ENCODE peak calls at places on chromosomes 2 and 18, in seven cellular contexts. One of them, this sample, is unnamed. For H3K4me1, the result is how much of the 10 kb centered on the place peaks cover.

GRCh38 chr2:68796306-68796905 is 61.8 kb downstream of the ARHGAP25 start:
- DNase-seq in heart right ventricle: no peak
- DNase-seq in esophagus muscularis mucosa: no peak
- DNase-seq in IMR-90: peak
- DNase-seq in effector memory CD4-positive, alpha-beta T cell: no peak
- DNase-seq in aorta: no peak
- DNase-seq in CD8-positive, alpha-beta T cell: no peak
- DNase-seq in this sample: no peak

GRCh38 chr2:149648282-149649030 is 60.9 kb upstream of the MMADHC start:
- DNase-seq in heart right ventricle: no peak
- DNase-seq in esophagus muscularis mucosa: no peak
- DNase-seq in IMR-90: peak
- DNase-seq in effector memory CD4-positive, alpha-beta T cell: no peak
- DNase-seq in aorta: no peak
- DNase-seq in CD8-positive, alpha-beta T cell: no peak
- DNase-seq in this sample: peak

GRCh38 chr18:25289040-25289631 is 62.8 kb downstream of the ZNF521 start:
- DNase-seq in heart right ventricle: no peak
- DNase-seq in esophagus muscularis mucosa: no peak
- DNase-seq in IMR-90: peak
- DNase-seq in effector memory CD4-positive, alpha-beta T cell: no peak
- DNase-seq in aorta: no peak
- DNase-seq in CD8-positive, alpha-beta T cell: no peak
- DNase-seq in this sample: no peak

GRCh38 chr2:219174146-219174545 is 2.6 kb downstream of the CNPPD1 start:
- DNase-seq in heart right ventricle: no peak
- DNase-seq in esophagus muscularis mucosa: no peak
- DNase-seq in IMR-90: no peak
- DNase-seq in effector memory CD4-positive, alpha-beta T cell: no peak
- DNase-seq in aorta: no peak
- DNase-seq in CD8-positive, alpha-beta T cell: no peak
- DNase-seq in this sample: no peak

GRCh38 chr18:10518595-10519273 is 7.1 kb upstream of the NAPG start:
- DNase-seq in heart right ventricle: peak
- DNase-seq in esophagus muscularis mucosa: no peak
- DNase-seq in IMR-90: peak
- DNase-seq in effector memory CD4-positive, alpha-beta T cell: no peak
- DNase-seq in aorta: no peak
- DNase-seq in CD8-positive, alpha-beta T cell: no peak
- DNase-seq in this sample: no peak

GRCh38 chr2:206086683-206087350 is 843 bp upstream of the INO80D start:
- DNase-seq in heart right ventricle: no peak
- DNase-seq in esophagus muscularis mucosa: no peak
- DNase-seq in IMR-90: no peak
- DNase-seq in effector memory CD4-positive, alpha-beta T cell: no peak
- DNase-seq in aorta: no peak
- DNase-seq in CD8-positive, alpha-beta T cell: no peak
- DNase-seq in this sample: no peak

GRCh38 chr18:48843596-48843995 is 107.2 kb downstream of the SMAD7 start:
- DNase-seq in heart right ventricle: no peak
- DNase-seq in esophagus muscularis mucosa: no peak
- DNase-seq in IMR-90: no peak
- DNase-seq in effector memory CD4-positive, alpha-beta T cell: no peak
- DNase-seq in aorta: no peak
- DNase-seq in CD8-positive, alpha-beta T cell: no peak
- DNase-seq in this sample: no peak

GRCh38 chr2:63163231-63163845 is 112.7 kb downstream of the OTX1 start:
- DNase-seq in heart right ventricle: no peak
- DNase-seq in esophagus muscularis mucosa: no peak
- DNase-seq in IMR-90: no peak
- DNase-seq in effector memory CD4-positive, alpha-beta T cell: no peak
- DNase-seq in aorta: no peak
- DNase-seq in CD8-positive, alpha-beta T cell: no peak
- DNase-seq in this sample: no peak

GRCh38 chr2:231177156-231178007 is 21.0 kb upstream of the ARMC9 start:
- DNase-seq in heart right ventricle: no peak
- DNase-seq in esophagus muscularis mucosa: no peak
- DNase-seq in IMR-90: no peak
- DNase-seq in effector memory CD4-positive, alpha-beta T cell: no peak
- DNase-seq in aorta: no peak
- DNase-seq in CD8-positive, alpha-beta T cell: no peak
- DNase-seq in this sample: no peak

GRCh38 chr2:5914831-5915611 is 222.8 kb downstream of the SOX11 start:
- DNase-seq in heart right ventricle: peak
- DNase-seq in esophagus muscularis mucosa: peak
- DNase-seq in IMR-90: peak
- DNase-seq in effector memory CD4-positive, alpha-beta T cell: no peak
- DNase-seq in aorta: no peak
- DNase-seq in CD8-positive, alpha-beta T cell: no peak
- DNase-seq in this sample: no peak

GRCh38 chr18:79947881-79948610 is 3.4 kb downstream of the SLC66A2 start:
- DNase-seq in heart right ventricle: no peak
- DNase-seq in esophagus muscularis mucosa: no peak
- DNase-seq in IMR-90: no peak
- DNase-seq in effector memory CD4-positive, alpha-beta T cell: no peak
- DNase-seq in aorta: peak
- DNase-seq in CD8-positive, alpha-beta T cell: no peak
- DNase-seq in this sample: no peak

GRCh38 chr2:101113441-101114267 is 37.5 kb downstream of the TBC1D8 start:
- DNase-seq in heart right ventricle: no peak
- DNase-seq in esophagus muscularis mucosa: no peak
- DNase-seq in IMR-90: peak
- DNase-seq in effector memory CD4-positive, alpha-beta T cell: no peak
- DNase-seq in aorta: no peak
- DNase-seq in CD8-positive, alpha-beta T cell: no peak
- DNase-seq in this sample: peak
- H3K4me1 ChIP-seq in heart right ventricle: half or more
- H3K4me1 ChIP-seq in esophagus muscularis mucosa: half or more
- H3K4me1 ChIP-seq in IMR-90: under half
- H3K4me1 ChIP-seq in effector memory CD4-positive, alpha-beta T cell: under half
- H3K4me1 ChIP-seq in aorta: under half
- H3K4me1 ChIP-seq in CD8-positive, alpha-beta T cell: under half
- H3K4me1 ChIP-seq in this sample: under half

GRCh38 chr2:235144291-235144690 is 192.5 kb downstream of the SH3BP4 start:
- DNase-seq in heart right ventricle: no peak
- DNase-seq in esophagus muscularis mucosa: peak
- DNase-seq in IMR-90: no peak
- DNase-seq in effector memory CD4-positive, alpha-beta T cell: no peak
- DNase-seq in aorta: no peak
- DNase-seq in CD8-positive, alpha-beta T cell: no peak
- DNase-seq in this sample: no peak
- H3K27ac ChIP-seq in heart right ventricle: no peak
- H3K27ac ChIP-seq in esophagus muscularis mucosa: no peak
- H3K27ac ChIP-seq in IMR-90: no peak
- H3K27ac ChIP-seq in effector memory CD4-positive, alpha-beta T cell: no peak
- H3K27ac ChIP-seq in aorta: no peak
- H3K27ac ChIP-seq in CD8-positive, alpha-beta T cell: no peak
- H3K27ac ChIP-seq in this sample: no peak

GRCh38 chr18:63210531-63210930 is 109.0 kb downstream of the BCL2 start:
- DNase-seq in heart right ventricle: no peak
- DNase-seq in esophagus muscularis mucosa: no peak
- DNase-seq in IMR-90: no peak
- DNase-seq in effector memory CD4-positive, alpha-beta T cell: no peak
- DNase-seq in aorta: no peak
- DNase-seq in CD8-positive, alpha-beta T cell: no peak
- DNase-seq in this sample: no peak

GRCh38 chr18:63216497-63216896 is 103.1 kb downstream of the BCL2 start:
- DNase-seq in heart right ventricle: no peak
- DNase-seq in esophagus muscularis mucosa: no peak
- DNase-seq in IMR-90: no peak
- DNase-seq in effector memory CD4-positive, alpha-beta T cell: no peak
- DNase-seq in aorta: no peak
- DNase-seq in CD8-positive, alpha-beta T cell: no peak
- DNase-seq in this sample: no peak

GRCh38 chr18:63213936-63214671 is 105.5 kb downstream of the BCL2 start:
- DNase-seq in heart right ventricle: no peak
- DNase-seq in esophagus muscularis mucosa: no peak
- DNase-seq in IMR-90: no peak
- DNase-seq in effector memory CD4-positive, alpha-beta T cell: no peak
- DNase-seq in aorta: no peak
- DNase-seq in CD8-positive, alpha-beta T cell: no peak
- DNase-seq in this sample: no peak

GRCh38 chr18:63216911-63217311 is 102.7 kb downstream of the BCL2 start:
- DNase-seq in heart right ventricle: no peak
- DNase-seq in esophagus muscularis mucosa: no peak
- DNase-seq in IMR-90: no peak
- DNase-seq in effector memory CD4-positive, alpha-beta T cell: no peak
- DNase-seq in aorta: no peak
- DNase-seq in CD8-positive, alpha-beta T cell: no peak
- DNase-seq in this sample: no peak

DNA sequence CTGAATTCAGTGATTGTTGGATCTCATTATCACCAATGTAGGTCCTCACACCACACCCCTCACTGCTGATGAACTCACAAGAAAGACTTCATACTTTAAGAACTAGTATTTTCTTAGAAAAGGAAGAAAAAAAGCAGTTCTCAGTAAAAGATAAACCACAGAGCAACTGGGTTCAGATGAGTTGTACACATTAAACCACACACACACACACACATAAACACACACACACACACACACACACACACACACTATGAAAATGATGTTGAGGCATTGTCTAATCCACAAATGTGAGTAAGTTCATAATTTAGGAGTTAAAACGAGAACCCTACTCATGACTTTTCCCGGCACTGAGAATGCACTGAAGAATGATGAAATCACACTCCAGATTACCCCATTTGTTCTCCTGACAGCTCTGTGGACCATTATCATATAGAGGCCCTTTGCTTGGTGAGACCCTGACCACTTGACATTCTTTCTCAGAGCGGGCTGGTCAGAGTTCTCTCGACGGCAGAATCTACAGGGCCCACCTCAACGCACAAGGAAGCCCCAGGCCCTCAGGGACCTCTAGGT is 106.2 kb downstream of the BCL2 start:
- DNase-seq in heart right ventricle: no peak
- DNase-seq in esophagus muscularis mucosa: no peak
- DNase-seq in IMR-90: no peak
- DNase-seq in effector memory CD4-positive, alpha-beta T cell: no peak
- DNase-seq in aorta: no peak
- DNase-seq in CD8-positive, alpha-beta T cell: no peak
- DNase-seq in this sample: no peak
- H3K4me1 ChIP-seq in heart right ventricle: under half
- H3K4me1 ChIP-seq in esophagus muscularis mucosa: under half
- H3K4me1 ChIP-seq in IMR-90: under half
- H3K4me1 ChIP-seq in effector memory CD4-positive, alpha-beta T cell: half or more
- H3K4me1 ChIP-seq in aorta: under half
- H3K4me1 ChIP-seq in CD8-positive, alpha-beta T cell: half or more
- H3K4me1 ChIP-seq in this sample: under half

GRCh38 chr2:66170681-66171234 is 264.2 kb upstream of the MEIS1 start:
- DNase-seq in heart right ventricle: no peak
- DNase-seq in esophagus muscularis mucosa: no peak
- DNase-seq in IMR-90: peak
- DNase-seq in effector memory CD4-positive, alpha-beta T cell: no peak
- DNase-seq in aorta: no peak
- DNase-seq in CD8-positive, alpha-beta T cell: no peak
- DNase-seq in this sample: peak
- H3K27ac ChIP-seq in heart right ventricle: no peak
- H3K27ac ChIP-seq in esophagus muscularis mucosa: no peak
- H3K27ac ChIP-seq in IMR-90: no peak
- H3K27ac ChIP-seq in effector memory CD4-positive, alpha-beta T cell: no peak
- H3K27ac ChIP-seq in aorta: no peak
- H3K27ac ChIP-seq in CD8-positive, alpha-beta T cell: no peak
- H3K27ac ChIP-seq in this sample: no peak

GRCh38 chr18:70377317-70377799 is 88.5 kb downstream of the SOCS6 start:
- DNase-seq in heart right ventricle: no peak
- DNase-seq in esophagus muscularis mucosa: no peak
- DNase-seq in IMR-90: no peak
- DNase-seq in effector memory CD4-positive, alpha-beta T cell: no peak
- DNase-seq in aorta: no peak
- DNase-seq in CD8-positive, alpha-beta T cell: no peak
- DNase-seq in this sample: no peak
- H3K4me1 ChIP-seq in heart right ventricle: under half
- H3K4me1 ChIP-seq in esophagus muscularis mucosa: under half
- H3K4me1 ChIP-seq in IMR-90: under half
- H3K4me1 ChIP-seq in effector memory CD4-positive, alpha-beta T cell: under half
- H3K4me1 ChIP-seq in aorta: under half
- H3K4me1 ChIP-seq in CD8-positive, alpha-beta T cell: under half
- H3K4me1 ChIP-seq in this sample: under half

DNA sequence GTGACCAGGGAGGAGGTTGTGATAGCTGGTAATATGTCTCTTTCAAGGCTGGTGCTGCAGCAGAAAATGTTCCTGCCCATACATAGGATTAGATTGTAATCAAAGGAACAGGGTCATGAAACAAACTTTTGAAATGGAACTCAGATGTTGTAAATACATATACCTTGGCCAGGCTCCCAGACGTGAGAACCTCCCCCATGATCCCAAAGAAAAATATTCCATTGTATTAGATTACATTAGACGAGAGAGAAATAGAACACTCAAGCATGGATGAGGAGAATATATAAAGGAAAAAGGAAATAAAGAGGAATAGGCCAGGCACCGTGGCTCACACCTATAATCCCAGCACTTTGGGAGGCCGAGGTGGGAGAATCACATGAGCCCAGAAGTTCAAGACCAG is 52.6 kb downstream of the RPL37A start:
- DNase-seq in heart right ventricle: no peak
- DNase-seq in esophagus muscularis mucosa: no peak
- DNase-seq in IMR-90: peak
- DNase-seq in effector memory CD4-positive, alpha-beta T cell: no peak
- DNase-seq in aorta: no peak
- DNase-seq in CD8-positive, alpha-beta T cell: no peak
- DNase-seq in this sample: no peak
- H3K27ac ChIP-seq in heart right ventricle: no peak
- H3K27ac ChIP-seq in esophagus muscularis mucosa: peak
- H3K27ac ChIP-seq in IMR-90: peak
- H3K27ac ChIP-seq in effector memory CD4-positive, alpha-beta T cell: no peak
- H3K27ac ChIP-seq in aorta: peak
- H3K27ac ChIP-seq in CD8-positive, alpha-beta T cell: no peak
- H3K27ac ChIP-seq in this sample: peak

GRCh38 chr2:160224060-160224459 is 24.0 kb upstream of the ITGB6 start:
- DNase-seq in heart right ventricle: no peak
- DNase-seq in esophagus muscularis mucosa: no peak
- DNase-seq in IMR-90: peak
- DNase-seq in effector memory CD4-positive, alpha-beta T cell: no peak
- DNase-seq in aorta: no peak
- DNase-seq in CD8-positive, alpha-beta T cell: no peak
- DNase-seq in this sample: peak
- H3K4me1 ChIP-seq in heart right ventricle: under half
- H3K4me1 ChIP-seq in esophagus muscularis mucosa: under half
- H3K4me1 ChIP-seq in IMR-90: under half
- H3K4me1 ChIP-seq in effector memory CD4-positive, alpha-beta T cell: under half
- H3K4me1 ChIP-seq in aorta: under half
- H3K4me1 ChIP-seq in CD8-positive, alpha-beta T cell: under half
- H3K4me1 ChIP-seq in this sample: half or more

GRCh38 chr18:78107363-78107762 is 857.7 kb downstream of the GALR1 start:
- DNase-seq in heart right ventricle: no peak
- DNase-seq in esophagus muscularis mucosa: no peak
- DNase-seq in IMR-90: no peak
- DNase-seq in effector memory CD4-positive, alpha-beta T cell: no peak
- DNase-seq in aorta: no peak
- DNase-seq in CD8-positive, alpha-beta T cell: no peak
- DNase-seq in this sample: no peak
- H3K27ac ChIP-seq in heart right ventricle: no peak
- H3K27ac ChIP-seq in esophagus muscularis mucosa: no peak
- H3K27ac ChIP-seq in IMR-90: no peak
- H3K27ac ChIP-seq in effector memory CD4-positive, alpha-beta T cell: no peak
- H3K27ac ChIP-seq in aorta: no peak
- H3K27ac ChIP-seq in CD8-positive, alpha-beta T cell: no peak
- H3K27ac ChIP-seq in this sample: no peak

This sample was measured in foreskin keratinocyte.